ENCODE peak calls at places on chromosome 2, in eight cellular contexts. L is kidney, P is fibroblast of lung, O is tibial artery, W is right atrium auricular region, N is endothelial cell, M is fibroblast of pulmonary artery, I is cardiac muscle cell. U is an unnamed sample.

GRCh38 chr2:20042531-20042930 is 8.9 kb downstream of the LAPTM4A start:
- DNase-seq in L (no peak), P (no peak), O (no peak), W (no peak), N (no peak), M (peak), I (peak), U (no peak)

GRCh38 chr2:215753808-215754207 is 259.5 kb downstream of the MREG start:
- DNase-seq in L (no peak), P (no peak), O (peak), W (no peak), N (no peak), M (no peak), I (no peak), U (no peak)

GRCh38 chr2:148172131-148172753 is 151.4 kb downstream of the MBD5 start:
- DNase-seq in L (peak), P (no peak), O (no peak), W (no peak), N (no peak), M (no peak), I (no peak), U (no peak)

GRCh38 chr2:59874971-59875755 is 678.3 kb downstream of the BCL11A start:
- DNase-seq in L (no peak), P (no peak), O (no peak), W (no peak), N (no peak), M (no peak), I (no peak), U (no peak)

GRCh38 chr2:98896944-98897343 is 39.1 kb downstream of the CRACDL start:
- DNase-seq in L (no peak), P (no peak), O (no peak), W (no peak), N (no peak), M (no peak), I (no peak), U (no peak)

GRCh38 chr2:46351388-46352141 is 54.4 kb downstream of the EPAS1 start:
- DNase-seq in L (peak), P (no peak), O (no peak), W (no peak), N (no peak), M (no peak), I (no peak), U (no peak)

GRCh38 chr2:174339971-174340399 is 5.2 kb downstream of the SP9 start:
- DNase-seq in L (no peak), P (no peak), O (no peak), W (no peak), N (no peak), M (no peak), I (no peak), U (no peak)

GRCh38 chr2:109525836-109526235 is 87.9 kb downstream of the SEPTIN10 start:
- DNase-seq in L (no peak), P (no peak), O (no peak), W (no peak), N (no peak), M (no peak), I (no peak), U (no peak)

GRCh38 chr2:120239488-120240287 is 13.0 kb upstream of the RALB start:
- DNase-seq in L (peak), P (peak), O (peak), W (no peak), N (peak), M (peak), I (peak), U (no peak)

GRCh38 chr2:128390991-128391630 is 72.4 kb upstream of the HS6ST1 start:
- DNase-seq in L (peak), P (no peak), O (peak), W (no peak), N (no peak), M (no peak), I (no peak), U (no peak)

GRCh38 chr2:4803396-4803795 is 888.8 kb upstream of the SOX11 start:
- DNase-seq in L (no peak), P (no peak), O (no peak), W (no peak), N (no peak), M (no peak), I (no peak), U (no peak)

GRCh38 chr2:72985891-72986683 is 68.8 kb downstream of the EMX1 start:
- DNase-seq in L (peak), P (no peak), O (peak), W (no peak), N (no peak), M (no peak), I (no peak), U (no peak)

GRCh38 chr2:69931832-69932595 is 17.1 kb downstream of the MXD1 start:
- DNase-seq in L (no peak), P (no peak), O (no peak), W (no peak), N (no peak), M (no peak), I (no peak), U (no peak)

GRCh38 chr2:30334738-30335426 is 103.5 kb downstream of the LBH start:
- DNase-seq in L (peak), P (no peak), O (no peak), W (no peak), N (no peak), M (no peak), I (no peak), U (no peak)

GRCh38 chr2:102206666-102207341 is 20.0 kb downstream of the IL1RL2 start:
- DNase-seq in L (no peak), P (no peak), O (no peak), W (no peak), N (no peak), M (no peak), I (no peak), U (no peak)

GRCh38 chr2:27085062-27085669 is 1.4 kb upstream of the KHK start:
- DNase-seq in L (peak), P (no peak), O (no peak), W (no peak), N (no peak), M (no peak), I (no peak), U (no peak)
- TF ChIP-seq CTCF in L (no peak), P (no peak), O (no peak), W (no peak), N (no peak), M (no peak), I (no peak), U (no peak)

GRCh38 chr2:9773905-9774239 is 69.4 kb upstream of the TAF1B start:
- DNase-seq in L (peak), P (no peak), O (peak), W (no peak), N (no peak), M (no peak), I (no peak), U (no peak)

GRCh38 chr2:9771481-9772017 is 71.7 kb upstream of the TAF1B start:
- DNase-seq in L (no peak), P (peak), O (peak), W (no peak), N (no peak), M (peak), I (peak), U (no peak)

GRCh38 chr2:9771101-9771449 is 72.2 kb upstream of the TAF1B start:
- DNase-seq in L (no peak), P (no peak), O (peak), W (no peak), N (no peak), M (no peak), I (no peak), U (no peak)

GRCh38 chr2:9772999-9773904 is 70.0 kb upstream of the TAF1B start:
- DNase-seq in L (no peak), P (no peak), O (peak), W (no peak), N (no peak), M (no peak), I (no peak), U (no peak)

DNA sequence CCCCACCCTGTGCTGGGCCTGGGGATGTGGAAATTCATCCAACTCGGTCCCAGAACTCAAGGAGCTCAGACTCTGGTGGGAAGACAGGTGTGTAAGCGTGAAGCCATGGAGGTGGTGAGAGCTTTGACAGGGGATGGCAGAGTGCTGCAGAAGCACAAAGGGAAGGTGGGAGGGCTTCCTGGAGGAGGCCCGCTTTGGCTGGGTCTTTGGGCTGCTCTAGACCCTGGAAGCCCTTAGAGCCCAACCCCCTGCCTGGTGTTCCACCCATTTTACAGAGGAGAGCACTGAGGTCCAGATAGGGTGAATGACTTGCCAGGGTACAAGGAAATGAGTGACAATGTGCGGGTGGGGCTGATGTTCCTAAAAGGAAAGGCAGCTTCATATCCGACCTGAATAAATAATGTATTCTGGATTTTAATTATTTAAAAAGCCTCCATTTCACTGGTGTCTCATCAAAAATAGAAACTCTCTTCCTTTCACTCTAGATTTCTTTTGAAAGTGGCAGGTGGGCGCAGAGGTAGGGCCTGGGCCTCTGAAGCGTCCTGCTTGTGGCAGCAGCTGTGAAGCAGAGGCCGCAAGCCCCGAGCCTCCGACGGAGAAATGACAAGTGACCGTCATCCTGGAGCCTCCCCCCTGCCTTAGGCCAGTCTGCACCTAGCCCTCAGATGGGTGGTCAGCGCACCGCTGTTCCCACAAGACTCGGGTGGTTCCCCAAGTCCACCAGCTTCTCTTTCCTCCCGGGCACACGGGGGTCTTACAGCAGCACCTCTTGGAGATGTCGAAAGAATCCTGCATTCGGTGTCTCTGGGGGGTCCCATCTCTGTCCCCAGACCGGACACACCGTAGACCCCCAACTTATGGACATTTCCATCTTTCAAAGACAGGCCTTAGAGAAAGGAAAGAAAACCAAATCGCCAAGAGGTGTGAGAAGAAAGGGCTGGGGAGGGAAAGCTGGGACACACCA is 71.0 kb upstream of the TAF1B start:
- DNase-seq in L (no peak), P (no peak), O (peak), W (no peak), N (no peak), M (no peak), I (no peak), U (no peak)
- TF ChIP-seq CTCF in L (no peak), P (no peak), O (no peak), W (no peak), N (no peak), M (no peak), I (no peak), U (no peak)

GRCh38 chr2:44663471-44664073 is 277.9 kb upstream of the SIX3 start:
- DNase-seq in L (no peak), P (no peak), O (no peak), W (no peak), N (no peak), M (no peak), I (no peak), U (no peak)

GRCh38 chr2:44672431-44672830 is 269.1 kb upstream of the SIX3 start:
- DNase-seq in L (no peak), P (no peak), O (no peak), W (no peak), N (no peak), M (no peak), I (no peak), U (no peak)

GRCh38 chr2:44671276-44671675 is 270.2 kb upstream of the SIX3 start:
- DNase-seq in L (no peak), P (no peak), O (no peak), W (no peak), N (no peak), M (no peak), I (no peak), U (no peak)

GRCh38 chr2:44671896-44672295 is 269.6 kb upstream of the SIX3 start:
- DNase-seq in L (no peak), P (no peak), O (no peak), W (no peak), N (no peak), M (no peak), I (no peak), U (no peak)

DNA sequence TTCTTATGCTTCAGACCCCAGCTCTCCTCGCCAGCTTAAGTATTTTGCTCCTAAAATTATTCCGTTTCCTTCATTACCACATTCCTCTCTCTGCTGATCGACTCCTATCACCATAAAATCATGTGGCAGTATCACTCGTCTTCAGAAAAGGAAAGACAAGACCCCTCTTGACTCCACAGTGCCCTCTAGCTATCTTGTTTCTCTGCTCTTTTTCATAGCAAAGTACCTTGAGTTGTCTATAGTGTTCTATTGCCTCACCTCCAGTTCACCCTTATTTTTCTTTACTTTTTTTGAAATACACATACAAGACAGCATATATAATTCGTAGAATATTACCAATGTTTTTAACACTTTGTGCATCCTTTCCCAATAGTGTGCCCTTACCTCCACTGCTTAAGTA is 273.2 kb upstream of the SIX3 start:
- DNase-seq in L (no peak), P (no peak), O (no peak), W (no peak), N (no peak), M (no peak), I (no peak), U (peak)
- TF ChIP-seq CTCF in L (no peak), P (no peak), O (no peak), W (no peak), N (no peak), M (peak), I (peak), U (peak)

DNA sequence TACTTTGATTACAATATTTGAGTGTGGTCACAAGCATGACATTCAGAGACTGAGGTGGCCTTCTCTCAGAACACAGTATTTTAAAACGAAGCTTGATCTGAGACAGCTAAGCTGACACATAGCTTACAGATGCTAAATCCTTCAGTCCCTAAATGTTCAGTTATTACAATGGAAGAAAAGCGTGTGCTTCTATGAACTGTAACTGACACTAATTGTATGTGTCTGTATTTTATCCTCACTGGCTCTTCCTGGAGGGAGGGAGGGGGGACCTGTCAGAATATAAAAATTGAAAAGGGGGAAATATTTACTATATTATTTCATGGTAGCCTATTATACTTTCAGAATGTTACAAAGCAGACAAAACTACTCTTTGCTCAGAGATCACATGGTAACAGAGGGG is 340.2 kb downstream of the FIGN start:
- DNase-seq in L (no peak), P (no peak), O (no peak), W (no peak), N (no peak), M (no peak), I (no peak), U (no peak)
- TF ChIP-seq CTCF in L (no peak), P (no peak), O (no peak), W (no peak), N (no peak), M (no peak), I (no peak), U (no peak)

GRCh38 chr2:182870227-182870626 is 3.8 kb upstream of the FRZB start:
- DNase-seq in L (no peak), P (no peak), O (no peak), W (no peak), N (peak), M (no peak), I (no peak), U (no peak)
- TF ChIP-seq CTCF in L (no peak), P (peak), O (no peak), W (no peak), N (peak), M (peak), I (peak), U (no peak)

DNA sequence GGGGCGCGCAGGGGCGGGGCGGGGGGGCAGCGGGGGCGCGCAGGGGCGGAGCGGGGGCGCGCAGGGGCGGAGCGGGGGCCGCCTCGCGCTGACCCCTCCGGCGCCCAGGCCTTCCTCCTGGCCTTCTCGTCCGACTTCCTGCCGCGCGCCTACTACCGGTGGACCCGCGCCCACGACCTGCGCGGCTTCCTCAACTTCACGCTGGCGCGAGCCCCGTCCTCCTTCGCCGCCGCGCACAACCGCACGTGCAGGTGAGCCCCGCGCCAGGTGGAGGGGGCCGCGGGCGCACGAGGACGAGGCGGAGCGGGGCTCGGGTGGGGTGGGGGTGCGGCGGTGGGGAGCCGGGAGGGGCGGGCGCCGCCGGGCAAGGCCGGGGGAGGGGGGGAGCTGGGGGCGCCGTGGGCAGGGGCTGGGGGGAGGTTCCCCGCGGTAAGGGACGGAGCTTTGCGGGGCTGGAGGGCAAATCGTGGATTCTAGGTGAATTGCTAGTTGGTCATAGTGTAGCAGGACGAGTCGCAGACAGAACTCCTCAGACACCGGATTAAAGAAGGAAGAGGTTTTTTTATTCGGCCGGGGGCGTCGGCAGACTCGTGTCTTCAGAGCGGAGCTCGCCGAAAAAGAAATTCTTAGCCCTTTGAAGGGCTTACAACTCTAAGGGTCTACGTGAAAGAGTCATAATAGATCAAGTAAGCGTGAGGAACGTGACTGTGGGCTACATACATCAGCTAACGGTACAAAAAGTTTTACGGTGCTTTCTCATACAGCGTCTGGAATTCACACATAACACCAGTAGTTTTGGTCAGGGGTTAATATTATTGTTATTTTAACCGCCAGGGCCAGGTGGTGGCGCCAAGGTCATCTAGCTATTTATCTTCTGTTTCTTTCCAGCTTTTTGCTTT is 29.9 kb downstream of the ANO7 start:
- DNase-seq in L (no peak), P (no peak), O (no peak), W (no peak), N (peak), M (no peak), I (peak), U (peak)
- TF ChIP-seq CTCF in L (peak), P (peak), O (peak), W (no peak), N (no peak), M (no peak), I (peak), U (peak)

GRCh38 chr2:240443891-240444301 is 8.4 kb downstream of the GPC1 start:
- DNase-seq in L (no peak), P (no peak), O (no peak), W (no peak), N (no peak), M (no peak), I (no peak), U (no peak)
- TF ChIP-seq CTCF in L (no peak), P (no peak), O (no peak), W (no peak), N (no peak), M (no peak), I (no peak), U (no peak)

DNA sequence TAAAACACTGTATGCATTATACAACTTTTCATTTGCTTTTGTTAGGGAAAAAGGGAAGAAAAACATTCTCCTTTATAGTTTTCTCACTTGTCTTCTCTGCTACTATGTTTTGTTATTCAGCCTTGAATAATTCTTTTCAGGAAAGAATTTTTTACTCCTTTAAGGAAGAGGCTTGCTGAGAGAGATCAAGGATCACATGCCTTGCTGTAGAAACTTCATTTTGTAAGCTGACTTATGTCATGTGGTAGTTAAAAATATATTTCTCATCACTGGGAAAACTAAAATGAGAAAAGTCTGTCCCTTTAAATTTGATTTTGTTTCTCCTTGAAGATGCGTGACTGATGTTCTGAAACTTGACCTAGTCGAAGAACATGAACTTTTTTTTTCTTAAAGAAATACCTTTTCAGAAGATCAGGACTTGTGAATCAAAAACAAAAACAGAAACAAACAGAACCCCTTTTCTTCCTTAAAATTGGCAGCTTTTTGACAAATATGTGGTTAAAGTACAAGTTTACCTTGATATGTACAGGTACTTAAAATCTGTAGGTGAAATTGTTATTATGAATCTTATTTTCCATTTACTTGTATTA is 145.1 kb downstream of the COMMD1 start:
- DNase-seq in L (no peak), P (no peak), O (no peak), W (no peak), N (no peak), M (no peak), I (no peak), U (no peak)
- TF ChIP-seq CTCF in L (no peak), P (no peak), O (no peak), W (no peak), N (no peak), M (no peak), I (no peak), U (no peak)

GRCh38 chr2:38539086-38539485 is 63.6 kb downstream of the HNRNPLL start:
- DNase-seq in L (no peak), P (no peak), O (no peak), W (no peak), N (no peak), M (no peak), I (no peak), U (no peak)
- TF ChIP-seq CTCF in L (no peak), P (no peak), O (no peak), W (no peak), N (no peak), M (no peak), I (no peak), U (no peak)

GRCh38 chr2:134466141-134466540 is 212.3 kb downstream of the MGAT5 start:
- DNase-seq in L (no peak), P (no peak), O (peak), W (peak), N (peak), M (peak), I (peak), U (peak)
- TF ChIP-seq CTCF in L (peak), P (no peak), O (no peak), W (no peak), N (peak), M (peak), I (no peak), U (peak)

U was measured in GM13976.